ENCODE peak calls at places on chromosomes 1 and 21, in ten cellular contexts. I, Q, N, U, F, X, W, A, E and S are unnamed samples.

GRCh38 chr21:37266515-37267221 is 466 bp downstream of the VPS26C start:
- DNase-seq in N (peak; percentile 40), Q (peak; percentile 28), F (peak; percentile 33), I (peak; percentile 79), U (no peak), X (no peak), E (no peak), A (peak; percentile 39), W (no peak), S (peak; percentile 48)

GRCh38 chr1:161013104-161013590 is 7.8 kb downstream of the F11R start:
- DNase-seq in E (no peak), U (no peak), X (no peak), Q (no peak), I (no peak), W (no peak), F (no peak), A (peak; percentile 62), N (peak; percentile 64), S (peak; percentile 52)

GRCh38 chr21:39153373-39153772 is 29.9 kb downstream of the PSMG1 start:
- DNase-seq in I (peak; percentile 10), A (peak; percentile 11), U (no peak), N (peak; percentile 13), X (no peak), F (peak; percentile 19), W (peak; percentile 18), E (no peak), Q (peak; percentile 24), S (peak; percentile 24)

GRCh38 chr1:33320619-33321165 is at the start of gene A3GALT2:
- DNase-seq in E (no peak), U (no peak), I (no peak), F (no peak), W (no peak), A (no peak), N (no peak), Q (no peak), X (no peak), S (no peak)

GRCh38 chr1:19393051-19393450 is 80.9 kb downstream of the SLC66A1 start:
- DNase-seq in I (peak; percentile 76), N (no peak), E (no peak), X (no peak), F (no peak), W (peak; percentile 16), Q (no peak), A (no peak), U (no peak), S (no peak)

GRCh38 chr1:190320952-190321351 is 156.7 kb downstream of the BRINP3 start:
- DNase-seq in N (peak; percentile 68), E (peak; percentile 45), A (peak; percentile 77), I (no peak), U (no peak), Q (no peak), X (no peak), W (no peak), F (peak; percentile 71), S (peak; percentile 16)

GRCh38 chr1:180168786-180169640 is 14.3 kb downstream of the QSOX1 start:
- DNase-seq in N (peak; percentile 52), I (peak; percentile 53), Q (peak; percentile 42), F (peak; percentile 27), E (no peak), U (no peak), A (peak; percentile 54), X (peak; percentile 50), W (peak; percentile 59), S (peak; percentile 44)

GRCh38 chr1:199859525-199859924 is 168.0 kb upstream of the NR5A2 start:
- DNase-seq in E (no peak), A (peak; percentile 93), N (peak; percentile 90), F (peak; percentile 42), U (no peak), W (no peak), Q (peak; percentile 82), X (no peak), I (peak; percentile 1), S (peak; percentile 53)

GRCh38 chr1:53294557-53294956 is 33.3 kb downstream of the LRP8 start:
- DNase-seq in F (peak; percentile 31), X (no peak), N (peak; percentile 53), U (no peak), I (no peak), E (peak; percentile 4), Q (peak; percentile 69), W (peak; percentile 61), A (peak; percentile 52), S (peak; percentile 36)

DNA sequence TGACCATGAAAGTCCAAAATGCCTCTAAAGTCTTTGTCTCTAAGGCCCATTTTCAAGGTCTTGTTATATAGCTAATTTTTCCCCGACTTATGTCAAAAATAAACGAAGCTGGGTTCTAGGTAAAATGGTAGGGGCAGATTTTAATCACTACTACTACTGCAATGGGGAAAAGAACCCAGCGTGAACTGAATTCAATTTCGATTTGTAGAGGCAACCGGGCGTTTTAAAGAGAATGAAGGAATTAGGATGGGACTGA is 536 bp upstream of the EXO1 start:
- DNase-seq in X (no peak), Q (no peak), F (no peak), N (no peak), U (no peak), I (no peak), W (no peak), E (no peak), A (no peak), S (no peak)
- H3K4me3 ChIP-seq in X (peak overlapping the region; percentile 87), Q (peak overlapping the region; percentile 95), F (peak overlapping the region; percentile 88), N (peak overlapping the region; percentile 96), U (peak overlapping the region; percentile 100), I (peak overlapping the region; percentile 98), W (peak overlapping the region; percentile 64), E (peak overlapping the region; percentile 93), A (peak overlapping the region; percentile 90), S (peak overlapping the region; percentile 90)

DNA sequence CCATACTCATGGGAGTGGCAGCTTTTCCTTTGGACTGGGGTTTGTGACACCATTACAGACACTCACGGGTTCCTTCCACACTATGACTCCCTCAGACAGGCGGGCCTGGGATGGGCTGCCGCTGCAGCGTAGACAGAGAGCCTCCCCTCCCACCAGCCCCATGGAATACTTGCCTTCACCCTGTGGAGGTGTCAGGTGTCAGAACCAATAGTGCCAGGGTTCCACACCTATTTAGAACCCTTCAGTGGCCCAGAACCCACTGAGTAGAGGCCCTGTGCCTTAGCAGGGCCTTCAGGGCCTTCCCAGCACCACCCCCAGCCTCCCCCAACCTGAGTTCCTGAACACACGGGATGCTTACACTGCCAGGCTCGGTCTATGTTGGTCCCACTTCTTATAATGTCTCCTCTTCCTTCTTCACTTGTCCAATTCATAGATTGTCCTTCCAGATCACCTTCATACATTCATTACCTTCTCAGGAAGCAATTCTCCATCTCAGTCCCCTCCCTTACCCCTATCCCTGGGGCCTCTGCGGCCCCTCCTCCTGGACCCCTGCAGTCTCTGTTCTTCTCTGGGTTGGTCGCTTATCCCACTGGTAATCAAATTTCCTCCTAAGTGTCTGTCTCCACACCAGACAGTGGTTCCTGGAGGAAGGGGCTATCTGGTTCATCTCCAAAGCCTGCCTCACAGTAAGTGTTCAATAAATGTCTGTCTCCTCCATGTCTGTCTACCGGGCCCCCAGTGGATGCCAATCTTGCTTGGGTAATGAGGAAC is 1.4 kb upstream of the RHBG start:
- DNase-seq in X (no peak), W (no peak), Q (no peak), A (no peak), F (no peak), U (no peak), N (no peak), I (no peak), E (no peak), S (no peak)
- H3K4me3 ChIP-seq in X (no peak overlapping the region), W (no peak overlapping the region), Q (no peak overlapping the region), A (no peak overlapping the region), F (no peak overlapping the region), U (no peak overlapping the region), N (no peak overlapping the region), I (no peak overlapping the region), E (no peak overlapping the region), S (no peak overlapping the region)

GRCh38 chr1:207815913-207816312 is 64.1 kb downstream of the CD46 start:
- DNase-seq in F (no peak), A (no peak), U (no peak), N (peak; percentile 23), I (no peak), E (no peak), X (no peak), Q (peak; percentile 79), W (no peak), S (peak; percentile 30)

GRCh38 chr1:207817166-207817565 is 65.3 kb downstream of the CD46 start:
- DNase-seq in E (no peak), U (no peak), F (no peak), Q (no peak), A (no peak), X (no peak), N (no peak), I (no peak), W (no peak), S (no peak)

GRCh38 chr1:207818971-207819451 is 67.2 kb downstream of the CD46 start:
- DNase-seq in W (no peak), Q (peak; percentile 80), U (no peak), F (peak; percentile 45), X (no peak), A (peak; percentile 74), N (peak; percentile 54), E (no peak), I (no peak), S (peak; percentile 75)

GRCh38 chr1:207815466-207815865 is 63.6 kb downstream of the CD46 start:
- DNase-seq in E (no peak), N (no peak), Q (no peak), U (no peak), I (no peak), X (no peak), W (no peak), A (no peak), F (no peak), S (no peak)

DNA sequence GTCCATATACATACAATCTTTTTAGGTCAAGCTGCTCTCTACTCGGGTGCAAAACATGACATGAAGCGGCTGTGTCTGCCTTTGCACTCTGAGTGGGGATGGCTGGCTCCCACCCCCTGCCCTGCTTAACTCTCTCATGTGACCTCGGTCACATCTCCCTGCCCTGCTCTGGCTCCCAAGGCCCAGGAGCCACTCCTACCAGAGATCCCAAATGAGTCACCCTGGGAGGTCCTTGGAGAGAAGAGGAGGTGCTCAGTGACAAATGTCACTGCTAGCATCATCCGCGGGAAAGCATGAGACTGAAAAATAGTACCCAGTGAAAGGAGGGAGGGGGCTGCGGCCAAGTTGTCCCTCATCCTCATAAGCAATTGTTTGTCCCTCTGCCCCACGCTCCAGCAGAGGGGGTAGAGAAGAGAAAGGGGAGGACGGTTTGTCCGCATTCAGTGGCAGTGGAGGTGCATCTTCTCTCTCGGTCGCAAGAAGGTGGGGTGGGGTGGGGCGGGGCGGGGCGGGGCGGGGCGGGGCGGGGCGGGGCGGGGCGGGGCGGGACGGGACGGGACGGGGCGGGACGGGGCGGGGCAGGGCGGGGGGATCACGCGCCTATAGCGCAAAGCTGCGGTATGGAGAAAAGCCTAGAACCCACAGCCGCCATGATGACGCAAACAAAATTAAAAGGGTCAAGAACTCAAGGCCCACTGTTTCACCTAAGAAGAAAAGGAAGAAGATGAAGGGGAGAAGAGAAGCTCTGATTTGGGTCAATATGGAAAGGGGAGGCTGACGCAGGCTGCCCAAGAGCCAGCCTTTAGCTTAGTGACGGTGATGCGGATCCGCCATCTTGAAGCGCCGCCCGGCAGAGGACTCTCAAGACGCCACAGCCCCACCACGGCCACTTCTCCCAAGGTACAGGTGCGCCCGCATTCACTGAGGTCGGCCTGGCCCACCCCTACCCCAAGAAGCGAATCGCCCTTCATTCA is 66.2 kb downstream of the CD46 start:
- DNase-seq in Q (no peak), U (no peak), I (no peak), E (no peak), W (no peak), A (no peak), F (no peak), X (no peak), N (no peak), S (no peak)
- H3K4me3 ChIP-seq in Q (no peak overlapping the region), U (no peak overlapping the region), I (no peak overlapping the region), E (no peak overlapping the region), W (no peak overlapping the region), A (no peak overlapping the region), F (no peak overlapping the region), X (no peak overlapping the region), N (no peak overlapping the region), S (no peak overlapping the region)

GRCh38 chr1:185646202-185646683 is 87.9 kb upstream of the HMCN1 start:
- DNase-seq in N (peak; percentile 98), I (no peak), Q (peak; percentile 95), W (no peak), A (peak; percentile 99), E (peak; percentile 99), X (peak; percentile 88), F (peak; percentile 98), U (no peak), S (peak; percentile 91)
- H3K4me3 ChIP-seq in N (no peak overlapping the region), I (no peak overlapping the region), Q (no peak overlapping the region), W (no peak overlapping the region), A (peak overlapping the region; percentile 31), E (no peak overlapping the region), X (no peak overlapping the region), F (peak overlapping the region; percentile 14), U (no peak overlapping the region), S (no peak overlapping the region)